ENCODE peak calls at places on chromosomes 4 and X, in five cellular contexts. One of them, this sample, is unnamed.

GRCh38 chr4:128615197-128615596 is 194.3 kb upstream of the JADE1 start:
- DNase-seq in fibroblast of mammary gland: no peak
- DNase-seq in PC-9: no peak
- DNase-seq in lower leg skin: no peak
- DNase-seq in testis: no peak
- DNase-seq in this sample: no peak

GRCh38 chrX:21487832-21488231 is 113.6 kb downstream of the CNKSR2 start:
- DNase-seq in PC-9: peak
- DNase-seq in lower leg skin: no peak
- DNase-seq in fibroblast of mammary gland: no peak
- DNase-seq in testis: no peak
- DNase-seq in this sample: no peak

GRCh38 chrX:13506574-13506973 is 62.8 kb upstream of the EGFL6 start:
- DNase-seq in fibroblast of mammary gland: peak
- DNase-seq in PC-9: peak
- DNase-seq in testis: peak
- DNase-seq in lower leg skin: no peak
- DNase-seq in this sample: peak

GRCh38 chr4:77178560-77178959 is 21.6 kb downstream of the CCNG2 start:
- DNase-seq in lower leg skin: no peak
- DNase-seq in PC-9: no peak
- DNase-seq in testis: no peak
- DNase-seq in fibroblast of mammary gland: no peak
- DNase-seq in this sample: peak

GRCh38 chr4:7842384-7843279 is 97.0 kb downstream of the AFAP1 start:
- DNase-seq in lower leg skin: peak
- DNase-seq in PC-9: peak
- DNase-seq in testis: peak
- DNase-seq in fibroblast of mammary gland: peak
- DNase-seq in this sample: no peak

GRCh38 chr4:156970501-156971167 is 965 bp downstream of the PDGFC start:
- DNase-seq in PC-9: peak
- DNase-seq in lower leg skin: peak
- DNase-seq in testis: peak
- DNase-seq in fibroblast of mammary gland: peak
- DNase-seq in this sample: peak

GRCh38 chr4:84470204-84470785 is 28.8 kb downstream of the NKX6-1 start:
- DNase-seq in PC-9: no peak
- DNase-seq in testis: no peak
- DNase-seq in fibroblast of mammary gland: peak
- DNase-seq in lower leg skin: no peak
- DNase-seq in this sample: no peak

GRCh38 chr4:151418385-151418784 is 9.4 kb downstream of the FHIP1A start:
- DNase-seq in testis: no peak
- DNase-seq in lower leg skin: no peak
- DNase-seq in fibroblast of mammary gland: peak
- DNase-seq in PC-9: peak
- DNase-seq in this sample: no peak

GRCh38 chr4:87120411-87121162 is 99.8 kb downstream of the KLHL8 start:
- DNase-seq in PC-9: no peak
- DNase-seq in fibroblast of mammary gland: peak
- DNase-seq in testis: peak
- DNase-seq in lower leg skin: peak
- DNase-seq in this sample: no peak

DNA sequence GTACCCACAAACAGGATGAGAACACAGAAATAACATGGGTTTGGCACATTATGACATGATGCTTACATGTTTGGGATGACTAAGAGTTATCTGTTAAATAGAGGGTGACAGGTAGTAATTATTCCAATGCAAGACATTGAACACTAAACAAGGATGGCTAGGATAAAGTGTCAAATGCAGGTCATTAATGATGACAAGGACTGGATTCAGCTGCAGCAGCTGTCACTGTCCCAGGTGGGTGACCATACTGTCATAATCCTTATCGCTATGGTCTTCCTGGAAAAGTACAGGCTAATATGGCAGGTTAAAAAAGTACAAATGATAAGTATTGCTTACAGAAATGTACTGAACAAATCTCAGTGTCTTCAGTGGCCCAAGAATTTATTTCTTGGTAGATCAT is 123.8 kb downstream of the ANTXR2 start:
- DNase-seq in PC-9: no peak
- DNase-seq in testis: no peak
- DNase-seq in fibroblast of mammary gland: no peak
- DNase-seq in lower leg skin: no peak
- DNase-seq in this sample: peak
- H3K4me3 ChIP-seq in PC-9: no peak
- H3K4me3 ChIP-seq in testis: no peak
- H3K4me3 ChIP-seq in fibroblast of mammary gland: no peak
- H3K4me3 ChIP-seq in lower leg skin: no peak
- H3K4me3 ChIP-seq in this sample: no peak

GRCh38 chr4:74097631-74098550 is 1.1 kb downstream of the CXCL2 start:
- DNase-seq in lower leg skin: no peak
- DNase-seq in testis: no peak
- DNase-seq in PC-9: no peak
- DNase-seq in fibroblast of mammary gland: no peak
- DNase-seq in this sample: no peak
- H3K4me3 ChIP-seq in lower leg skin: no peak
- H3K4me3 ChIP-seq in testis: peak
- H3K4me3 ChIP-seq in PC-9: peak
- H3K4me3 ChIP-seq in fibroblast of mammary gland: peak
- H3K4me3 ChIP-seq in this sample: no peak

DNA sequence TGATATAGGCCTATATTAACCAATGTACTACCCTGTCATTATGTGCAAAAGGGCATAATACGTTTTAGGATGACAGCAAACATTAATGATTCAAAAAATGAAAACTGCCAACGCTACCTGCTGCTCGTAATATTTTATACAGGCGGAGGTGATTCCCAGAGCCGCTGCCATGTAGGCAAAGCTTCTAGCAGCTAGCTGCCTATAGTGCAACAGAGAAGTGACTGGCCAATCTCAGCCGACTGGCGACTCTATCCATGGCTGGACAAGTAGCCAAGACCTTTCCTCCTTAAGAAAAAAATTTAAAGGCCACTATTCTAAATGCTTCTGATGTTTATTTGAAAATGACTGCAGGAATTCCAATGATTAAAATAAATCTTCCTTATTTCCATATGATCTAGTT is 1.9 kb downstream of the PPARGC1A start:
- DNase-seq in PC-9: no peak
- DNase-seq in fibroblast of mammary gland: no peak
- DNase-seq in testis: peak
- DNase-seq in lower leg skin: no peak
- DNase-seq in this sample: no peak
- H3K4me3 ChIP-seq in PC-9: no peak
- H3K4me3 ChIP-seq in fibroblast of mammary gland: no peak
- H3K4me3 ChIP-seq in testis: peak
- H3K4me3 ChIP-seq in lower leg skin: peak
- H3K4me3 ChIP-seq in this sample: no peak

DNA sequence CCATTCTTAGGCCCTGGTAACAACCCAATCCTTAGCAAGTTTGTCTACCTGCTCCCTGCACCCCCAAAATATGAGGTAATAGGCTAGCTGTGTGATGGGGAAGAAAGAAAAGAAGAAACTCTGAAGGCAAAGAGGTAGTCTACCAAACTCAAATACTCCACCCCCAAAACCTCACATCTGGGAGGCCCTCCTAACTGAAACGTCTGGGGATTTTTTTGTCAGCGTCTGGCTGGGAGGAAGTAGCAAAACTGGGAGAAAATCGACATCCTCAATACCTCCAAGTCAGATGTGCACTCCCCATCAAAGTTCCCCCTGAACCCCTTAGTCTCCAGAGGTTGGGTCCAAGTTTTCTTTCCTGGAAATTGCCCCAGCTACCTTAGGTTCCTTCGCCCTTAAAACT is 1.0 kb downstream of the LAMP2 start:
- DNase-seq in lower leg skin: no peak
- DNase-seq in PC-9: no peak
- DNase-seq in testis: no peak
- DNase-seq in fibroblast of mammary gland: no peak
- DNase-seq in this sample: no peak
- H3K4me3 ChIP-seq in lower leg skin: peak
- H3K4me3 ChIP-seq in PC-9: peak
- H3K4me3 ChIP-seq in testis: peak
- H3K4me3 ChIP-seq in fibroblast of mammary gland: peak
- H3K4me3 ChIP-seq in this sample: peak

GRCh38 chrX:137568741-137569469 is 3.0 kb downstream of the ZIC3 start:
- DNase-seq in fibroblast of mammary gland: no peak
- DNase-seq in PC-9: no peak
- DNase-seq in lower leg skin: no peak
- DNase-seq in testis: no peak
- DNase-seq in this sample: no peak
- H3K4me3 ChIP-seq in fibroblast of mammary gland: no peak
- H3K4me3 ChIP-seq in PC-9: no peak
- H3K4me3 ChIP-seq in lower leg skin: no peak
- H3K4me3 ChIP-seq in testis: no peak
- H3K4me3 ChIP-seq in this sample: no peak